ENCODE peak calls at places on chromosomes 7 and 10, in four cellular contexts. S, J, R and X are unnamed samples. For H3K9me2, the result is how much of the 10 kb centered on the place peaks cover.

GRCh38 chr10:129307141-129307540 is 159.9 kb upstream of the MGMT start:
- DNase-seq in J (no peak), S (no peak), R (no peak), X (no peak)

GRCh38 chr10:129972145-129972965 is 8.3 kb upstream of the EBF3 start:
- DNase-seq in J (no peak), S (no peak), R (no peak), X (peak)

GRCh38 chr10:49242604-49243003 is 54.4 kb upstream of the TMEM273 start:
- DNase-seq in R (no peak), S (no peak), J (no peak), X (no peak)

GRCh38 chr10:101938316-101939272 is 95.0 kb upstream of the KCNIP2 start:
- DNase-seq in R (no peak), S (peak), J (no peak), X (peak)

GRCh38 chr10:17880596-17880995 is 71.1 kb upstream of the SLC39A12 start:
- DNase-seq in S (no peak), R (no peak), J (no peak), X (peak)

GRCh38 chr7:94975316-94975715 is 67.9 kb downstream of the PPP1R9A start:
- DNase-seq in S (peak), J (no peak), R (no peak), X (peak)

GRCh38 chr10:5953676-5954075 is 23.7 kb downstream of the IL15RA start:
- DNase-seq in R (no peak), S (no peak), J (no peak), X (no peak)

GRCh38 chr7:118217068-118217715 is 7.3 kb upstream of the ANKRD7 start:
- DNase-seq in S (no peak), J (no peak), R (no peak), X (no peak)

GRCh38 chr7:137953043-137953691 is 48.7 kb downstream of the CREB3L2 start:
- DNase-seq in J (no peak), R (no peak), S (no peak), X (peak)

GRCh38 chr7:93879356-93879755 is 11.2 kb downstream of the TFPI2 start:
- DNase-seq in J (no peak), S (no peak), R (no peak), X (no peak)

GRCh38 chr10:113754768-113755167 is 3.3 kb downstream of the PLEKHS1 start:
- DNase-seq in R (no peak), J (no peak), S (no peak), X (no peak)

GRCh38 chr10:58107506-58107905 is 160.2 kb downstream of the IPMK start:
- DNase-seq in R (no peak), J (no peak), S (peak), X (peak)

GRCh38 chr10:94680544-94680943 is 3.0 kb upstream of the CYP2C18 start:
- DNase-seq in J (no peak), R (no peak), S (peak), X (peak)

GRCh38 chr10:132506711-132507466 is 30.7 kb upstream of the INPP5A start:
- DNase-seq in R (no peak), S (peak), J (no peak), X (peak)

GRCh38 chr10:69446650-69447151 is 4.6 kb upstream of the TSPAN15 start:
- DNase-seq in S (peak), R (no peak), J (no peak), X (peak)

GRCh38 chr10:124693801-124694416 is 50.3 kb downstream of the FAM53B start:
- DNase-seq in S (no peak), R (no peak), J (peak), X (no peak)

GRCh38 chr7:55420535-55420934 is 55.4 kb downstream of the LANCL2 start:
- DNase-seq in J (no peak), S (peak), R (no peak), X (peak)

GRCh38 chr7:2357165-2357564 is 2.5 kb downstream of the EIF3B start:
- DNase-seq in R (no peak), J (no peak), S (peak), X (peak)

GRCh38 chr10:29646238-29646902 is 11.6 kb upstream of the SVIL start:
- DNase-seq in R (peak), S (peak), J (no peak), X (peak)

GRCh38 chr10:26214538-26215461 is 1.8 kb upstream of the GAD2 start:
- DNase-seq in S (no peak), R (no peak), J (no peak), X (no peak)
- H3K9ac ChIP-seq in S (no peak), R (no peak), J (no peak), X (no peak)

GRCh38 chr7:31051598-31052503 is at the start of gene ADCYAP1R1:
- DNase-seq in S (no peak), J (no peak), R (no peak), X (no peak)
- H3K4me2 ChIP-seq in S (no peak), J (no peak), R (peak), X (no peak)

GRCh38 chr7:131898418-131898817 is 342.0 kb upstream of the PODXL start:
- DNase-seq in R (no peak), S (peak), J (no peak), X (peak)
- H3K9me2 ChIP-seq in R (under half), S (under half), J (under half), X (under half)

GRCh38 chr7:152872061-152872744 is 112.7 kb downstream of the ACTR3B start:
- DNase-seq in S (no peak), R (no peak), J (no peak), X (no peak)
- H3K9ac ChIP-seq in S (no peak), R (no peak), J (no peak), X (no peak)